ENCODE peak calls at places on chromosomes 7 and 10, in six cellular contexts. F, L, J, Q, H and U are unnamed samples.

GRCh38 chr10:110609592-110609991 is 34.5 kb upstream of the RBM20 start:
- DNase-seq in J (no peak), L (no peak), Q (peak), F (no peak), H (no peak), U (no peak)

GRCh38 chr7:134448359-134449229 is 10.3 kb downstream of the AKR1B1 start:
- DNase-seq in L (no peak), H (peak), Q (peak), F (no peak), J (no peak), U (no peak)

GRCh38 chr7:131800008-131800407 is 243.6 kb upstream of the PODXL start:
- DNase-seq in L (no peak), Q (no peak), H (no peak), F (no peak), J (no peak), U (no peak)

GRCh38 chr10:72733989-72734388 is 42.0 kb downstream of the MCU start:
- DNase-seq in Q (no peak), L (no peak), F (no peak), H (no peak), J (no peak), U (no peak)

GRCh38 chr7:106444068-106444655 is 159.4 kb upstream of the NAMPT start:
- DNase-seq in F (no peak), Q (no peak), J (no peak), H (no peak), L (no peak), U (no peak)

GRCh38 chr10:117804470-117805011 is 242.2 kb downstream of the RAB11FIP2 start:
- DNase-seq in Q (no peak), F (no peak), L (no peak), H (no peak), J (no peak), U (no peak)

GRCh38 chr7:102914585-102914984 is 1.8 kb downstream of the LRRC17 start:
- DNase-seq in J (no peak), H (peak), L (no peak), Q (no peak), F (no peak), U (peak)

GRCh38 chr7:26686448-26686981 is 177.9 kb downstream of the SKAP2 start:
- DNase-seq in H (peak), F (no peak), L (peak), Q (peak), J (no peak), U (peak)

GRCh38 chr10:98488669-98489430 is 42.1 kb upstream of the HPS1 start:
- DNase-seq in F (no peak), H (no peak), J (peak), L (no peak), Q (no peak), U (no peak)

GRCh38 chr10:113226404-113226803 is 276.4 kb downstream of the TCF7L2 start:
- DNase-seq in F (no peak), J (no peak), L (peak), H (no peak), Q (no peak), U (no peak)

GRCh38 chr10:113854019-113854756 is at the start of the genes DCLRE1A and NHLRC2:
- DNase-seq in L (peak), J (peak), H (peak), Q (peak), F (peak), U (peak)

GRCh38 chr10:130871406-130871805 is 440.1 kb downstream of the TCERG1L start:
- DNase-seq in J (no peak), F (no peak), Q (no peak), H (no peak), L (no peak), U (no peak)

GRCh38 chr7:129308047-129308446 is 83.2 kb downstream of the AHCYL2 start:
- DNase-seq in Q (peak), L (peak), F (no peak), J (no peak), H (peak), U (no peak)

GRCh38 chr10:28366943-28367342 is 64.1 kb upstream of the MPP7 start:
- DNase-seq in J (no peak), Q (no peak), L (no peak), F (no peak), H (no peak), U (no peak)